ENCODE peak calls at places on chromosome 1, in eight cellular contexts. One of them, this sample, is unnamed. For H3K9me3, the result is how much of the 10 kb centered on the place peaks cover.

GRCh38 chr1:169776440-169776839 is 18.3 kb downstream of the METTL18 start:
- DNase-seq in prostate gland: no peak
- DNase-seq in CD8-positive, alpha-beta T cell: no peak
- DNase-seq in psoas muscle: no peak
- DNase-seq in cardiac muscle cell: no peak
- DNase-seq in fibroblast of lung: no peak
- DNase-seq in Peyer's patch: no peak
- DNase-seq in upper lobe of right lung: no peak
- DNase-seq in this sample: no peak

GRCh38 chr1:3956527-3957170 is 56.6 kb upstream of the C1orf174 start:
- DNase-seq in prostate gland: no peak
- DNase-seq in CD8-positive, alpha-beta T cell: no peak
- DNase-seq in psoas muscle: no peak
- DNase-seq in cardiac muscle cell: no peak
- DNase-seq in fibroblast of lung: no peak
- DNase-seq in Peyer's patch: no peak
- DNase-seq in upper lobe of right lung: no peak
- DNase-seq in this sample: no peak

GRCh38 chr1:20830378-20830777 is 43.3 kb upstream of the HP1BP3 start:
- DNase-seq in prostate gland: no peak
- DNase-seq in CD8-positive, alpha-beta T cell: no peak
- DNase-seq in psoas muscle: no peak
- DNase-seq in cardiac muscle cell: no peak
- DNase-seq in fibroblast of lung: no peak
- DNase-seq in Peyer's patch: no peak
- DNase-seq in upper lobe of right lung: no peak
- DNase-seq in this sample: no peak

GRCh38 chr1:50979964-50980363 is 9.9 kb downstream of the CDKN2C start:
- DNase-seq in prostate gland: no peak
- DNase-seq in CD8-positive, alpha-beta T cell: no peak
- DNase-seq in psoas muscle: no peak
- DNase-seq in cardiac muscle cell: no peak
- DNase-seq in fibroblast of lung: no peak
- DNase-seq in Peyer's patch: no peak
- DNase-seq in upper lobe of right lung: no peak
- DNase-seq in this sample: no peak

GRCh38 chr1:41765109-41765655 is 153.5 kb downstream of the HIVEP3 start:
- DNase-seq in prostate gland: no peak
- DNase-seq in CD8-positive, alpha-beta T cell: no peak
- DNase-seq in psoas muscle: no peak
- DNase-seq in cardiac muscle cell: no peak
- DNase-seq in fibroblast of lung: no peak
- DNase-seq in Peyer's patch: no peak
- DNase-seq in upper lobe of right lung: no peak
- DNase-seq in this sample: no peak

GRCh38 chr1:65393345-65393744 is 27.1 kb upstream of the LEPR start:
- DNase-seq in prostate gland: no peak
- DNase-seq in CD8-positive, alpha-beta T cell: no peak
- DNase-seq in psoas muscle: no peak
- DNase-seq in cardiac muscle cell: no peak
- DNase-seq in fibroblast of lung: peak
- DNase-seq in Peyer's patch: no peak
- DNase-seq in upper lobe of right lung: no peak
- DNase-seq in this sample: no peak

GRCh38 chr1:26915204-26915842 is 1.5 kb upstream of the NR0B2 start:
- DNase-seq in prostate gland: no peak
- DNase-seq in CD8-positive, alpha-beta T cell: no peak
- DNase-seq in psoas muscle: peak
- DNase-seq in cardiac muscle cell: no peak
- DNase-seq in fibroblast of lung: no peak
- DNase-seq in Peyer's patch: peak
- DNase-seq in upper lobe of right lung: peak
- DNase-seq in this sample: no peak

GRCh38 chr1:8031176-8031785 is 5.2 kb upstream of the ERRFI1 start:
- DNase-seq in prostate gland: no peak
- DNase-seq in CD8-positive, alpha-beta T cell: no peak
- DNase-seq in psoas muscle: no peak
- DNase-seq in cardiac muscle cell: peak
- DNase-seq in fibroblast of lung: no peak
- DNase-seq in Peyer's patch: no peak
- DNase-seq in upper lobe of right lung: no peak
- DNase-seq in this sample: no peak

GRCh38 chr1:206459703-206460102 is 10.6 kb upstream of the IKBKE start:
- DNase-seq in prostate gland: no peak
- DNase-seq in CD8-positive, alpha-beta T cell: no peak
- DNase-seq in psoas muscle: no peak
- DNase-seq in cardiac muscle cell: no peak
- DNase-seq in fibroblast of lung: no peak
- DNase-seq in Peyer's patch: no peak
- DNase-seq in upper lobe of right lung: no peak
- DNase-seq in this sample: no peak

GRCh38 chr1:234539666-234540403 is 60.9 kb upstream of the TARBP1 start:
- DNase-seq in prostate gland: no peak
- DNase-seq in CD8-positive, alpha-beta T cell: no peak
- DNase-seq in psoas muscle: no peak
- DNase-seq in cardiac muscle cell: no peak
- DNase-seq in fibroblast of lung: no peak
- DNase-seq in Peyer's patch: no peak
- DNase-seq in upper lobe of right lung: no peak
- DNase-seq in this sample: no peak

GRCh38 chr1:163813251-163813650 is 491.5 kb downstream of the NUF2 start:
- DNase-seq in prostate gland: no peak
- DNase-seq in CD8-positive, alpha-beta T cell: no peak
- DNase-seq in psoas muscle: no peak
- DNase-seq in cardiac muscle cell: no peak
- DNase-seq in fibroblast of lung: no peak
- DNase-seq in Peyer's patch: no peak
- DNase-seq in upper lobe of right lung: no peak
- DNase-seq in this sample: no peak

GRCh38 chr1:108661030-108661609 is at the start of gene HENMT1:
- DNase-seq in prostate gland: peak
- DNase-seq in CD8-positive, alpha-beta T cell: peak
- DNase-seq in psoas muscle: peak
- DNase-seq in cardiac muscle cell: peak
- DNase-seq in fibroblast of lung: peak
- DNase-seq in Peyer's patch: peak
- DNase-seq in upper lobe of right lung: peak
- DNase-seq in this sample: peak

GRCh38 chr1:35345439-35345981 is 77.0 kb downstream of the ZMYM4 start:
- DNase-seq in prostate gland: no peak
- DNase-seq in CD8-positive, alpha-beta T cell: no peak
- DNase-seq in psoas muscle: no peak
- DNase-seq in cardiac muscle cell: no peak
- DNase-seq in fibroblast of lung: no peak
- DNase-seq in Peyer's patch: no peak
- DNase-seq in upper lobe of right lung: peak
- DNase-seq in this sample: no peak

GRCh38 chr1:224929335-224930237 is at the start of gene DNAH14:
- DNase-seq in prostate gland: peak
- DNase-seq in CD8-positive, alpha-beta T cell: no peak
- DNase-seq in psoas muscle: peak
- DNase-seq in cardiac muscle cell: peak
- DNase-seq in fibroblast of lung: peak
- DNase-seq in Peyer's patch: peak
- DNase-seq in upper lobe of right lung: peak
- DNase-seq in this sample: no peak

GRCh38 chr1:224932607-224933249 is 3.3 kb downstream of the DNAH14 start:
- DNase-seq in prostate gland: no peak
- DNase-seq in CD8-positive, alpha-beta T cell: no peak
- DNase-seq in psoas muscle: no peak
- DNase-seq in cardiac muscle cell: no peak
- DNase-seq in fibroblast of lung: no peak
- DNase-seq in Peyer's patch: no peak
- DNase-seq in upper lobe of right lung: no peak
- DNase-seq in this sample: no peak

GRCh38 chr1:224928906-224929305 is 569 bp upstream of the DNAH14 start:
- DNase-seq in prostate gland: no peak
- DNase-seq in CD8-positive, alpha-beta T cell: no peak
- DNase-seq in psoas muscle: no peak
- DNase-seq in cardiac muscle cell: no peak
- DNase-seq in fibroblast of lung: no peak
- DNase-seq in Peyer's patch: no peak
- DNase-seq in upper lobe of right lung: no peak
- DNase-seq in this sample: no peak

GRCh38 chr1:224933584-224933983 is 4.1 kb downstream of the DNAH14 start:
- DNase-seq in prostate gland: no peak
- DNase-seq in CD8-positive, alpha-beta T cell: no peak
- DNase-seq in psoas muscle: no peak
- DNase-seq in cardiac muscle cell: no peak
- DNase-seq in fibroblast of lung: no peak
- DNase-seq in Peyer's patch: no peak
- DNase-seq in upper lobe of right lung: no peak
- DNase-seq in this sample: no peak

DNA sequence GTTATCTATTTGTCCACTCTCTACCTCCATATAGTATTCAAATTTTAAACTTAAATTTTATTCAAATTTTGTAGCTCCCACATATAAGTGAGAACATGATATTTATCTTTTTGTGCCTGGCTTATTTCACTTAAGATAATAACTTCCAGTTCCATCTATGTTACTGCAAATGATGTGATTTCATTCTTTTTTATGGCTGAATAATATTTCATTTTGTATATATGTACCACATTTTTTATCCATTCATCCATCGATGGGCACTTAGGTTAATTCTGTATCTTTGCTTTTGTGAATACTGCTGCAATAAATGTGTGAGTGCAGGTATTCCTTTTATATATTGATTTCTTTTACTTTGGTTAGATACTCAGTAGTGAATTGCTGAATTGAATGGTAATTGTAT is 2.1 kb downstream of the DNAH14 start:
- DNase-seq in prostate gland: no peak
- DNase-seq in CD8-positive, alpha-beta T cell: no peak
- DNase-seq in psoas muscle: no peak
- DNase-seq in cardiac muscle cell: no peak
- DNase-seq in fibroblast of lung: no peak
- DNase-seq in Peyer's patch: no peak
- DNase-seq in upper lobe of right lung: no peak
- DNase-seq in this sample: no peak
- H3K9me3 ChIP-seq in prostate gland: under half
- H3K9me3 ChIP-seq in CD8-positive, alpha-beta T cell: under half
- H3K9me3 ChIP-seq in psoas muscle: under half
- H3K9me3 ChIP-seq in cardiac muscle cell: under half
- H3K9me3 ChIP-seq in fibroblast of lung: under half
- H3K9me3 ChIP-seq in Peyer's patch: under half
- H3K9me3 ChIP-seq in upper lobe of right lung: under half
- H3K9me3 ChIP-seq in this sample: under half

GRCh38 chr1:29504709-29505410 is 268.5 kb downstream of the PTPRU start:
- DNase-seq in prostate gland: no peak
- DNase-seq in CD8-positive, alpha-beta T cell: no peak
- DNase-seq in psoas muscle: no peak
- DNase-seq in cardiac muscle cell: no peak
- DNase-seq in fibroblast of lung: no peak
- DNase-seq in Peyer's patch: no peak
- DNase-seq in upper lobe of right lung: no peak
- DNase-seq in this sample: no peak

GRCh38 chr1:29504266-29504665 is 267.9 kb downstream of the PTPRU start:
- DNase-seq in prostate gland: no peak
- DNase-seq in CD8-positive, alpha-beta T cell: no peak
- DNase-seq in psoas muscle: no peak
- DNase-seq in cardiac muscle cell: no peak
- DNase-seq in fibroblast of lung: peak
- DNase-seq in Peyer's patch: no peak
- DNase-seq in upper lobe of right lung: no peak
- DNase-seq in this sample: no peak

GRCh38 chr1:29503441-29503840 is 267.1 kb downstream of the PTPRU start:
- DNase-seq in prostate gland: no peak
- DNase-seq in CD8-positive, alpha-beta T cell: no peak
- DNase-seq in psoas muscle: no peak
- DNase-seq in cardiac muscle cell: no peak
- DNase-seq in fibroblast of lung: no peak
- DNase-seq in Peyer's patch: no peak
- DNase-seq in upper lobe of right lung: no peak
- DNase-seq in this sample: no peak

GRCh38 chr1:29506678-29507225 is 270.4 kb downstream of the PTPRU start:
- DNase-seq in prostate gland: no peak
- DNase-seq in CD8-positive, alpha-beta T cell: no peak
- DNase-seq in psoas muscle: no peak
- DNase-seq in cardiac muscle cell: no peak
- DNase-seq in fibroblast of lung: no peak
- DNase-seq in Peyer's patch: no peak
- DNase-seq in upper lobe of right lung: no peak
- DNase-seq in this sample: no peak

GRCh38 chr1:29505537-29506220 is 269.4 kb downstream of the PTPRU start:
- DNase-seq in prostate gland: no peak
- DNase-seq in CD8-positive, alpha-beta T cell: no peak
- DNase-seq in psoas muscle: no peak
- DNase-seq in cardiac muscle cell: no peak
- DNase-seq in fibroblast of lung: no peak
- DNase-seq in Peyer's patch: no peak
- DNase-seq in upper lobe of right lung: no peak
- DNase-seq in this sample: no peak
- H3K9me3 ChIP-seq in prostate gland: under half
- H3K9me3 ChIP-seq in CD8-positive, alpha-beta T cell: under half
- H3K9me3 ChIP-seq in psoas muscle: under half
- H3K9me3 ChIP-seq in cardiac muscle cell: under half
- H3K9me3 ChIP-seq in fibroblast of lung: under half
- H3K9me3 ChIP-seq in Peyer's patch: under half
- H3K9me3 ChIP-seq in upper lobe of right lung: under half
- H3K9me3 ChIP-seq in this sample: under half

DNA sequence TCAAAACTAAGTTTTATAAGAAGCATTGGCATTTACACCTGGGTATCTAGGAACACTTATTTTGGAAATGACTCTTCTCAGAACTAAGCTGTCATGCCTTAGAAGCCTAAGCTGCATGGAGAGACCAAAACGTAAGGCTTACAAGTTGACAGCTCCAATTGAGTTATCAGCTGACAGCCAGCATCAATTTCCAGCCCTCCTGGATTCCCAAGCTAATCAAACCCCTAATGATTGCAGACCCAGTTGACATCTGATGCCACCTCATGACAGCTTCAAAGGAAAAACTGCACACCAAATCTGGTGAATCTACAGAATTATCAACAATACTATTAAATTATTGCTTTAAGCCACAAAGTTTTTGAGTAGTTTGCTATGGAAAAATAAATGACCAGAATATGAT is 187.6 kb upstream of the PRMT6 start:
- DNase-seq in prostate gland: no peak
- DNase-seq in CD8-positive, alpha-beta T cell: no peak
- DNase-seq in psoas muscle: no peak
- DNase-seq in cardiac muscle cell: no peak
- DNase-seq in fibroblast of lung: no peak
- DNase-seq in Peyer's patch: no peak
- DNase-seq in upper lobe of right lung: no peak
- DNase-seq in this sample: no peak
- H3K9me3 ChIP-seq in prostate gland: under half
- H3K9me3 ChIP-seq in CD8-positive, alpha-beta T cell: under half
- H3K9me3 ChIP-seq in psoas muscle: under half
- H3K9me3 ChIP-seq in cardiac muscle cell: under half
- H3K9me3 ChIP-seq in fibroblast of lung: under half
- H3K9me3 ChIP-seq in Peyer's patch: under half
- H3K9me3 ChIP-seq in upper lobe of right lung: under half
- H3K9me3 ChIP-seq in this sample: under half

DNA sequence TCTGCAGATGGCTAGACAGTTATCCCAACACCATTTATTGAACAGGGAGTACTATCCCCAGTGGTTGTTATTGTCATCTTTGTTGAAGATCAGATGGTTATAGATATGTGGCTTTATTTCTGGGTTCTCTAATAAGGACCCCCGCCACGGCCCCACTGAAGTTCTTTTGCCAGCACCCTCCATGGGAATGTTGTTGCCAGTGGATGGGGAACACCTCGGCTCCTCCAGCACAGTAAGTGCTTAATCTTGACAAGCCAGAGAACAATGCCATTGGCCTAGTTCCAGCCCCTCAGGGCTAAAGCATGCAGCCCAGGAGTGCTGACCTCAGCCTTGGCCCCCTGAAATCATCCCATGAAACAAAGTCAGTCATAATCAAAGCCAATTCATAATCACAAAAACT is 337.6 kb downstream of the AGBL4 start:
- DNase-seq in prostate gland: no peak
- DNase-seq in CD8-positive, alpha-beta T cell: no peak
- DNase-seq in psoas muscle: no peak
- DNase-seq in cardiac muscle cell: no peak
- DNase-seq in fibroblast of lung: no peak
- DNase-seq in Peyer's patch: no peak
- DNase-seq in upper lobe of right lung: no peak
- DNase-seq in this sample: no peak
- H3K9me3 ChIP-seq in prostate gland: under half
- H3K9me3 ChIP-seq in CD8-positive, alpha-beta T cell: under half
- H3K9me3 ChIP-seq in psoas muscle: under half
- H3K9me3 ChIP-seq in cardiac muscle cell: under half
- H3K9me3 ChIP-seq in fibroblast of lung: under half
- H3K9me3 ChIP-seq in Peyer's patch: under half
- H3K9me3 ChIP-seq in upper lobe of right lung: under half
- H3K9me3 ChIP-seq in this sample: under half

This sample was measured in T-helper 17 cell.